ENCODE peak calls at places on chromosome 5, in nine cellular contexts. W, O, U, X, Z, L, S, V and D are unnamed samples.

GRCh38 chr5:124789104-124789605 is 42.7 kb upstream of the ZNF608 start:
- DNase-seq in S (no peak), L (no peak), Z (no peak), V (no peak), U (no peak), W (no peak), O (no peak), X (no peak), D (no peak)

GRCh38 chr5:32042571-32042970 is 131.5 kb downstream of the GOLPH3 start:
- DNase-seq in W (no peak), V (peak), S (peak), U (no peak), O (no peak), Z (no peak), L (no peak), X (no peak), D (no peak)

GRCh38 chr5:176883700-176884570 is 15.2 kb downstream of the HK3 start:
- DNase-seq in V (peak), U (no peak), O (no peak), Z (no peak), W (no peak), X (no peak), L (no peak), S (no peak), D (no peak)

GRCh38 chr5:9170026-9170425 is 375.8 kb downstream of the SEMA5A start:
- DNase-seq in U (no peak), O (no peak), S (no peak), L (no peak), Z (no peak), V (no peak), W (no peak), X (no peak), D (no peak)

GRCh38 chr5:71601222-71602026 is 14.3 kb downstream of the MCCC2 start:
- DNase-seq in Z (peak), W (peak), L (peak), O (no peak), S (peak), X (no peak), U (peak), V (no peak), D (no peak)

GRCh38 chr5:14900661-14901461 is 29.3 kb upstream of the ANKH start:
- DNase-seq in W (no peak), X (no peak), L (no peak), U (no peak), S (no peak), V (no peak), O (no peak), Z (no peak), D (no peak)

GRCh38 chr5:44565872-44566271 is 176.7 kb upstream of the FGF10 start:
- DNase-seq in W (no peak), O (no peak), U (no peak), L (no peak), S (no peak), V (no peak), Z (no peak), X (no peak), D (no peak)

GRCh38 chr5:103523319-103523718 is 39.3 kb downstream of the NUDT12 start:
- DNase-seq in Z (no peak), S (no peak), X (no peak), U (no peak), O (no peak), L (no peak), V (no peak), W (no peak), D (no peak)

GRCh38 chr5:107153304-107153703 is 517.4 kb downstream of the EFNA5 start:
- DNase-seq in O (no peak), U (no peak), L (no peak), W (no peak), X (no peak), Z (no peak), S (no peak), V (peak), D (no peak)

GRCh38 chr5:131846536-131846935 is 49.7 kb upstream of the FNIP1 start:
- DNase-seq in W (no peak), L (no peak), U (no peak), X (no peak), S (no peak), V (no peak), O (no peak), Z (no peak), D (no peak)

GRCh38 chr5:89534331-89534730 is 651.3 kb upstream of the MEF2C start:
- DNase-seq in W (no peak), O (no peak), S (no peak), L (no peak), Z (no peak), U (no peak), X (no peak), V (no peak), D (no peak)